ENCODE peak calls at places on chromosomes 1 and 21, in six cellular contexts. One of them, this sample, is unnamed.

GRCh38 chr1:229574679-229575442 is 16.4 kb upstream of the ABCB10 start:
- DNase-seq in activated T-cell treated with anti-CD3 and anti-CD28 coated beads for 24 hours: no peak
- DNase-seq in NCI-H460: no peak
- DNase-seq in A172: no peak
- DNase-seq in cardiac fibroblast: no peak
- DNase-seq in left ventricle myocardium inferior: no peak
- DNase-seq in this sample: no peak

GRCh38 chr1:99680258-99680657 is 34.3 kb downstream of the PALMD start:
- DNase-seq in activated T-cell treated with anti-CD3 and anti-CD28 coated beads for 24 hours: no peak
- DNase-seq in NCI-H460: no peak
- DNase-seq in A172: peak
- DNase-seq in cardiac fibroblast: peak
- DNase-seq in left ventricle myocardium inferior: no peak
- DNase-seq in this sample: no peak

GRCh38 chr1:42942444-42942843 is 16.2 kb downstream of the SLC2A1 start:
- DNase-seq in activated T-cell treated with anti-CD3 and anti-CD28 coated beads for 24 hours: no peak
- DNase-seq in NCI-H460: no peak
- DNase-seq in A172: no peak
- DNase-seq in cardiac fibroblast: no peak
- DNase-seq in left ventricle myocardium inferior: no peak
- DNase-seq in this sample: peak

GRCh38 chr21:37119421-37120218 is 46.6 kb downstream of the TTC3 start:
- DNase-seq in activated T-cell treated with anti-CD3 and anti-CD28 coated beads for 24 hours: no peak
- DNase-seq in NCI-H460: no peak
- DNase-seq in A172: no peak
- DNase-seq in cardiac fibroblast: no peak
- DNase-seq in left ventricle myocardium inferior: no peak
- DNase-seq in this sample: no peak

GRCh38 chr1:234214129-234214910 is 158.9 kb upstream of the COA6 start:
- DNase-seq in activated T-cell treated with anti-CD3 and anti-CD28 coated beads for 24 hours: peak
- DNase-seq in NCI-H460: peak
- DNase-seq in A172: no peak
- DNase-seq in cardiac fibroblast: no peak
- DNase-seq in left ventricle myocardium inferior: no peak
- DNase-seq in this sample: peak

GRCh38 chr1:201461783-201462441 is 7.1 kb downstream of the PHLDA3 start:
- DNase-seq in activated T-cell treated with anti-CD3 and anti-CD28 coated beads for 24 hours: no peak
- DNase-seq in NCI-H460: peak
- DNase-seq in A172: peak
- DNase-seq in cardiac fibroblast: peak
- DNase-seq in left ventricle myocardium inferior: peak
- DNase-seq in this sample: peak

GRCh38 chr1:210687582-210688279 is 359.0 kb downstream of the HHAT start:
- DNase-seq in activated T-cell treated with anti-CD3 and anti-CD28 coated beads for 24 hours: no peak
- DNase-seq in NCI-H460: no peak
- DNase-seq in A172: peak
- DNase-seq in cardiac fibroblast: no peak
- DNase-seq in left ventricle myocardium inferior: no peak
- DNase-seq in this sample: peak

GRCh38 chr21:44067011-44067839 is 40.0 kb upstream of the PWP2 start:
- DNase-seq in activated T-cell treated with anti-CD3 and anti-CD28 coated beads for 24 hours: no peak
- DNase-seq in NCI-H460: no peak
- DNase-seq in A172: no peak
- DNase-seq in cardiac fibroblast: no peak
- DNase-seq in left ventricle myocardium inferior: no peak
- DNase-seq in this sample: no peak

GRCh38 chr1:205258313-205259176 is 30.8 kb downstream of the TMCC2 start:
- DNase-seq in activated T-cell treated with anti-CD3 and anti-CD28 coated beads for 24 hours: no peak
- DNase-seq in NCI-H460: peak
- DNase-seq in A172: peak
- DNase-seq in cardiac fibroblast: peak
- DNase-seq in left ventricle myocardium inferior: no peak
- DNase-seq in this sample: peak

GRCh38 chr1:19326748-19327065 is 14.6 kb downstream of the SLC66A1 start:
- DNase-seq in activated T-cell treated with anti-CD3 and anti-CD28 coated beads for 24 hours: no peak
- DNase-seq in NCI-H460: no peak
- DNase-seq in A172: no peak
- DNase-seq in cardiac fibroblast: no peak
- DNase-seq in left ventricle myocardium inferior: no peak
- DNase-seq in this sample: no peak

GRCh38 chr21:17083084-17083483 is 429.8 kb upstream of the CXADR start:
- DNase-seq in activated T-cell treated with anti-CD3 and anti-CD28 coated beads for 24 hours: no peak
- DNase-seq in NCI-H460: no peak
- DNase-seq in A172: no peak
- DNase-seq in cardiac fibroblast: no peak
- DNase-seq in left ventricle myocardium inferior: no peak
- DNase-seq in this sample: no peak

GRCh38 chr1:244801246-244801645 is 34.2 kb upstream of the COX20 start:
- DNase-seq in activated T-cell treated with anti-CD3 and anti-CD28 coated beads for 24 hours: peak
- DNase-seq in NCI-H460: peak
- DNase-seq in A172: peak
- DNase-seq in cardiac fibroblast: peak
- DNase-seq in left ventricle myocardium inferior: no peak
- DNase-seq in this sample: peak

GRCh38 chr1:218481116-218481775 is 136.1 kb downstream of the TGFB2 start:
- DNase-seq in activated T-cell treated with anti-CD3 and anti-CD28 coated beads for 24 hours: no peak
- DNase-seq in NCI-H460: no peak
- DNase-seq in A172: peak
- DNase-seq in cardiac fibroblast: peak
- DNase-seq in left ventricle myocardium inferior: no peak
- DNase-seq in this sample: no peak

GRCh38 chr1:244496186-244496585 is 35.1 kb downstream of the CATSPERE start:
- DNase-seq in activated T-cell treated with anti-CD3 and anti-CD28 coated beads for 24 hours: no peak
- DNase-seq in NCI-H460: no peak
- DNase-seq in A172: no peak
- DNase-seq in cardiac fibroblast: no peak
- DNase-seq in left ventricle myocardium inferior: no peak
- DNase-seq in this sample: no peak

GRCh38 chr1:18234790-18235242 is 127.2 kb downstream of the IGSF21 start:
- DNase-seq in activated T-cell treated with anti-CD3 and anti-CD28 coated beads for 24 hours: no peak
- DNase-seq in NCI-H460: peak
- DNase-seq in A172: peak
- DNase-seq in cardiac fibroblast: peak
- DNase-seq in left ventricle myocardium inferior: no peak
- DNase-seq in this sample: peak

GRCh38 chr1:183837062-183837461 is 32.1 kb downstream of the RGL1 start:
- DNase-seq in activated T-cell treated with anti-CD3 and anti-CD28 coated beads for 24 hours: no peak
- DNase-seq in NCI-H460: no peak
- DNase-seq in A172: no peak
- DNase-seq in cardiac fibroblast: no peak
- DNase-seq in left ventricle myocardium inferior: no peak
- DNase-seq in this sample: no peak

GRCh38 chr1:212727386-212728181 is 27.9 kb upstream of the BATF3 start:
- DNase-seq in activated T-cell treated with anti-CD3 and anti-CD28 coated beads for 24 hours: no peak
- DNase-seq in NCI-H460: no peak
- DNase-seq in A172: peak
- DNase-seq in cardiac fibroblast: peak
- DNase-seq in left ventricle myocardium inferior: no peak
- DNase-seq in this sample: no peak

GRCh38 chr21:44402323-44403105 is 49.1 kb downstream of the TRPM2 start:
- DNase-seq in activated T-cell treated with anti-CD3 and anti-CD28 coated beads for 24 hours: no peak
- DNase-seq in NCI-H460: no peak
- DNase-seq in A172: no peak
- DNase-seq in cardiac fibroblast: no peak
- DNase-seq in left ventricle myocardium inferior: no peak
- DNase-seq in this sample: no peak

GRCh38 chr1:64062529-64062928 is 140.9 kb upstream of the UBE2U start:
- DNase-seq in activated T-cell treated with anti-CD3 and anti-CD28 coated beads for 24 hours: no peak
- DNase-seq in NCI-H460: no peak
- DNase-seq in A172: no peak
- DNase-seq in cardiac fibroblast: no peak
- DNase-seq in left ventricle myocardium inferior: no peak
- DNase-seq in this sample: no peak

GRCh38 chr1:203215573-203215972 is 13.9 kb downstream of the CHIT1 start:
- DNase-seq in activated T-cell treated with anti-CD3 and anti-CD28 coated beads for 24 hours: no peak
- DNase-seq in NCI-H460: no peak
- DNase-seq in A172: no peak
- DNase-seq in cardiac fibroblast: no peak
- DNase-seq in left ventricle myocardium inferior: no peak
- DNase-seq in this sample: peak

GRCh38 chr1:169727307-169727706 is 6.6 kb downstream of the SELE start:
- DNase-seq in activated T-cell treated with anti-CD3 and anti-CD28 coated beads for 24 hours: no peak
- DNase-seq in NCI-H460: no peak
- DNase-seq in A172: no peak
- DNase-seq in cardiac fibroblast: no peak
- DNase-seq in left ventricle myocardium inferior: no peak
- DNase-seq in this sample: no peak

This sample was measured in DMS53.